ENCODE peak calls at places on chromosomes 1 and 21, in eight cellular contexts. H is natural killer cell, N is HFF-Myc, Q is neural crest cell, R is AG10803, L is astrocyte of the spinal cord, B is GM13976, C is mammary epithelial cell. K is an unnamed sample.

GRCh38 chr1:29975036-29975694 is 738.8 kb downstream of the PTPRU start:
- DNase-seq in H (no peak), N (peak), Q (peak), R (peak), L (peak), B (no peak), C (peak), K (no peak)

GRCh38 chr1:46535063-46535462 is 16.4 kb downstream of the KNCN start:
- DNase-seq in H (no peak), N (no peak), Q (no peak), R (no peak), L (no peak), B (no peak), C (peak), K (no peak)

GRCh38 chr21:42459583-42460215 is 36.3 kb downstream of the RSPH1 start:
- DNase-seq in H (no peak), N (no peak), Q (no peak), R (no peak), L (no peak), B (no peak), C (no peak), K (no peak)

GRCh38 chr1:158149175-158149574 is 31.5 kb upstream of the CD1D start:
- DNase-seq in H (no peak), N (no peak), Q (no peak), R (no peak), L (no peak), B (no peak), C (no peak), K (no peak)

GRCh38 chr21:43866659-43867331 is 1.8 kb downstream of the AGPAT3 start:
- DNase-seq in H (no peak), N (no peak), Q (no peak), R (no peak), L (no peak), B (peak), C (peak), K (no peak)

GRCh38 chr1:247452447-247453039 is 5.4 kb downstream of the OR2B11 start:
- DNase-seq in H (no peak), N (no peak), Q (no peak), R (no peak), L (no peak), B (no peak), C (no peak), K (no peak)

GRCh38 chr1:150576367-150576711 is 3.1 kb downstream of the MCL1 start:
- DNase-seq in H (no peak), N (no peak), Q (no peak), R (no peak), L (peak), B (no peak), C (no peak), K (no peak)

GRCh38 chr21:44020551-44020950 is 8.4 kb downstream of the TRAPPC10 start:
- DNase-seq in H (no peak), N (no peak), Q (no peak), R (no peak), L (no peak), B (no peak), C (no peak), K (no peak)

GRCh38 chr1:77412069-77412793 is 130.4 kb downstream of the AK5 start:
- DNase-seq in H (no peak), N (peak), Q (no peak), R (peak), L (peak), B (no peak), C (peak), K (no peak)

GRCh38 chr1:43786201-43786958 is 79.0 kb downstream of the ST3GAL3 start:
- DNase-seq in H (no peak), N (no peak), Q (no peak), R (peak), L (no peak), B (no peak), C (no peak), K (no peak)

GRCh38 chr1:93967276-93967675 is 58.0 kb upstream of the GCLM start:
- DNase-seq in H (no peak), N (no peak), Q (no peak), R (no peak), L (no peak), B (no peak), C (no peak), K (no peak)

GRCh38 chr1:187999973-188000372 is 1171.2 kb downstream of the PLA2G4A start:
- DNase-seq in H (no peak), N (no peak), Q (no peak), R (no peak), L (no peak), B (no peak), C (no peak), K (no peak)
- TF ChIP-seq CTCF in H (no peak), N (no peak), Q (no peak), R (no peak), L (peak), B (no peak), C (peak), K (no peak)

DNA sequence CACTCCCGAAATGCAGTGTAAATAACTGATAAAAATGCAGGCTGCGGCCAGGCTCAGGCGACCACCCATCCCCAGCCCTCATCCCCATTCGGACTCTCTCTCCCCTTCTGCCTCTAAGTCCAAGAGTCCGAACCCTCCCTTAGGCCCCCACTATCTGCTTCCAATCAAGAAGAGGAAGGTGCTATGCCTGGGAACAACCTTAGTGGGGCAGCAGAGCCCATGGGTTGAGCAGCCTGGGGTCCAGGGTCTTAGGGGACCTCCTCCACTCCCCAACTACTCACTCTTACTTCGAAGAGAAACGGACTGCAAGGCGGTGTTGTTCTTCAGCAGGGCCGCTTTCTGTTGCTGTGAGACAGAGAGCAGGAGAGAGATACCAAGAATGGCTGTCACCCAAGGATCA is 12.2 kb downstream of the ARHGEF2 start:
- DNase-seq in H (no peak), N (no peak), Q (no peak), R (no peak), L (no peak), B (no peak), C (no peak), K (no peak)
- TF ChIP-seq CTCF in H (no peak), N (peak), Q (no peak), R (no peak), L (peak), B (no peak), C (peak), K (peak)

DNA sequence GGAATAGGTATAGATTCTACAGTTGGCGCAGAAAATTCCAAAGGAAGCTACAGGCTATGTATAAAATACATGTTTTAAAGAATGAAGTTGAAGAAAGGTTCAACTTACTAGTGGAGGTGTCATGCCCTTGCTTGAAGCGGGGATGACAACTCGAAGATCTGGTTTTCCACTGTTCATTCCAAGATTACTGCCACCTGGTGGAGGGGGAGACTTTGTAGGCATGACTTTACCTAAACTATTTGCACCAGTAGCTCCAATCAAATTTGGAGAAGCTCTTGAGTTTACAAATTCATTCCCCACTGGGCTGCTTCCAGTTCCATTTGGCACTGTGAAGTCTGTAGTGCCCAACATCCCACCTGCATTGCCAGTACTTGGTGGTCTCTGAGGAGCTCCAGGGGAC is 81.7 kb downstream of the AXDND1 start:
- DNase-seq in H (no peak), N (no peak), Q (no peak), R (peak), L (no peak), B (peak), C (peak), K (no peak)
- TF ChIP-seq CTCF in H (no peak), N (peak), Q (peak), R (peak), L (no peak), B (peak), C (peak), K (peak)

DNA sequence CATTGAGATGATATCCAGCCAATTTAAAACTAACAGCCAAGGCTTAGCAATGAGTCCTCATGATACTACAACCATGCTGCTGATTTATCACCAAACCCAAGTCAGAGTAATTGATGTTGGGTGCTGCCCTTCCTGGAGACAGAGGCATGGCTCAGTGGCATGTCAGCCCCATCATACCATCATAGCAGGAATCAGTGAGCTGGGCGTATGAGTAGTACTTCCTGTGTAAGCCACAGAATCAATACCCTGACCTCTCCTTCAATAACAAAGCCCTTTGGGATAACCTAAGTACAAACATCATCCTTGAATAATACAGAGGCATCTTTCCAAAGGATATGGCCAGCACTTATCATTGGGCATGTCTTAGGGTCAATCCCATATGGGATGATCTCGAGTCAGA is 3.0 kb upstream of the LCE1E start:
- DNase-seq in H (no peak), N (no peak), Q (no peak), R (no peak), L (no peak), B (no peak), C (peak), K (no peak)
- TF ChIP-seq CTCF in H (no peak), N (no peak), Q (no peak), R (no peak), L (no peak), B (no peak), C (no peak), K (no peak)

DNA sequence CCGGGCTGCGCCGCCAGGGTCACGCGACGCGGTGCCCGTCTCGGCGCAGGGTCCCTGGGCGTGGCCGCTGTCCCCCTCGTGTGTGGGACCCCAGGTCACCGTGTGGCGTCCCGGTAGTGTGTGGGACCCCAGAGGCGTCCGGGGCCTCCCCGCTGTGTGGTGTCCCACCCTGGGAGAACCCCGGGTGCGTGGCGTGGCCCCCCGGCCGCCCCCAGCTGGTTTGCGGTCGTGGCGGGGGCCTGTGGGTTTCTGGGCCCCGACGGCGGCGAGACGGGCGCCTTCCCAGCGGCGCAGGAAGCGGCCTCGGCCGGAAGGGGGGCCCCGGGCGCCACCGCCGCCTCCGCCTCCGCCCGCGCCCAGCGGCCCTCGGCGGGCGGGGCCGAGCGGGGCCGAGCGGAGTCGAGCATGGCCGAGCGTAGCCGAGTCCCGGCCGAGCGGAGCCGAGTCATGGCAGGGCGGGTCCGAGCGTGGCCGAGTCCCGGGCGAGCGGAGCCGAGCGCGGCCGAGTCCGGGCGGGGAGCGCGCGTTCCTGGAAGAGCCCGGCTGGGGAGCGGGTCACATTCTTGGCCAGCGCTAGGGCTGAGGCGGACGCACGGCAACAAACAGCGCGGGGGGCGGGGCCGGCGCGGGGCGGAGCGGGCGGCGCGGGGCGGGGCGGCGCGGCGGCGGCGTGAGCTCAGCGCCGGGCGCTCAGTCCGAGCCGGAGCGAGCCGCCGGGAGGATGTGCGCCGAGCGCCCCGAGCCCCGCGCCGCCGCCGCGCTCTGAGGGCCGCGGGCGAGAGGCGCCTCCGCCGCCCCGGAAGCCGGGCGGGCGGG is 570 bp upstream of the SKI start:
- DNase-seq in H (peak), N (peak), Q (peak), R (peak), L (peak), B (peak), C (peak), K (peak)
- TF ChIP-seq CTCF in H (no peak), N (no peak), Q (no peak), R (no peak), L (no peak), B (peak), C (no peak), K (no peak)

GRCh38 chr1:147842578-147842977 is 60.0 kb upstream of the GJA8 start:
- DNase-seq in H (no peak), N (no peak), Q (no peak), R (no peak), L (no peak), B (no peak), C (no peak), K (no peak)
- TF ChIP-seq CTCF in H (no peak), N (no peak), Q (no peak), R (no peak), L (no peak), B (no peak), C (no peak), K (no peak)

GRCh38 chr1:14855278-14855677 is 256.8 kb downstream of the KAZN start:
- DNase-seq in H (no peak), N (no peak), Q (no peak), R (no peak), L (no peak), B (no peak), C (no peak), K (no peak)

GRCh38 chr1:14852301-14852700 is 253.8 kb downstream of the KAZN start:
- DNase-seq in H (no peak), N (no peak), Q (no peak), R (no peak), L (no peak), B (no peak), C (no peak), K (no peak)

GRCh38 chr1:14857436-14858195 is 259.1 kb downstream of the KAZN start:
- DNase-seq in H (no peak), N (no peak), Q (no peak), R (no peak), L (no peak), B (no peak), C (no peak), K (no peak)

GRCh38 chr1:14853518-14853917 is 255.0 kb downstream of the KAZN start:
- DNase-seq in H (no peak), N (no peak), Q (no peak), R (no peak), L (no peak), B (no peak), C (no peak), K (no peak)

GRCh38 chr1:14855824-14856223 is 257.3 kb downstream of the KAZN start:
- DNase-seq in H (no peak), N (no peak), Q (no peak), R (no peak), L (no peak), B (no peak), C (no peak), K (no peak)
- TF ChIP-seq CTCF in H (no peak), N (no peak), Q (no peak), R (no peak), L (no peak), B (no peak), C (no peak), K (no peak)

GRCh38 chr1:190320952-190321351 is 156.7 kb downstream of the BRINP3 start:
- DNase-seq in H (no peak), N (no peak), Q (no peak), R (no peak), L (peak), B (no peak), C (peak), K (no peak)
- TF ChIP-seq CTCF in H (no peak), N (no peak), Q (peak), R (no peak), L (peak), B (no peak), C (peak), K (peak)

K was measured in type B pancreatic cell.